ENCODE peak calls at places on chromosomes 13 and 19, in eight cellular contexts. One of them, this sample, is unnamed.

GRCh38 chr19:5308471-5309437 is 31.9 kb downstream of the PTPRS start:
- DNase-seq in sigmoid colon: peak
- DNase-seq in transverse colon: peak
- DNase-seq in GM12878: no peak
- DNase-seq in A549: no peak
- DNase-seq in stomach: peak
- DNase-seq in tibial nerve: peak
- DNase-seq in H1: no peak
- DNase-seq in this sample: no peak

GRCh38 chr13:41137241-41137640 is 4.6 kb upstream of the KBTBD6 start:
- DNase-seq in A549: no peak
- DNase-seq in sigmoid colon: no peak
- DNase-seq in transverse colon: no peak
- DNase-seq in tibial nerve: no peak
- DNase-seq in H1: no peak
- DNase-seq in GM12878: no peak
- DNase-seq in stomach: no peak
- DNase-seq in this sample: no peak

GRCh38 chr13:83085186-83085900 is 796.9 kb downstream of the SLITRK1 start:
- DNase-seq in GM12878: no peak
- DNase-seq in sigmoid colon: no peak
- DNase-seq in A549: no peak
- DNase-seq in tibial nerve: no peak
- DNase-seq in transverse colon: no peak
- DNase-seq in H1: no peak
- DNase-seq in stomach: no peak
- DNase-seq in this sample: no peak

GRCh38 chr19:4609878-4610511 is 29.3 kb upstream of the TNFAIP8L1 start:
- DNase-seq in tibial nerve: no peak
- DNase-seq in sigmoid colon: no peak
- DNase-seq in GM12878: no peak
- DNase-seq in A549: no peak
- DNase-seq in stomach: no peak
- DNase-seq in transverse colon: no peak
- DNase-seq in H1: peak
- DNase-seq in this sample: no peak

GRCh38 chr19:29491995-29492577 is 33.7 kb upstream of the VSTM2B start:
- DNase-seq in H1: peak
- DNase-seq in tibial nerve: no peak
- DNase-seq in stomach: no peak
- DNase-seq in GM12878: no peak
- DNase-seq in transverse colon: no peak
- DNase-seq in A549: no peak
- DNase-seq in sigmoid colon: peak
- DNase-seq in this sample: no peak

GRCh38 chr13:21683034-21683733 is 12.3 kb downstream of the FGF9 start:
- DNase-seq in sigmoid colon: no peak
- DNase-seq in transverse colon: no peak
- DNase-seq in H1: no peak
- DNase-seq in A549: no peak
- DNase-seq in GM12878: no peak
- DNase-seq in tibial nerve: no peak
- DNase-seq in stomach: no peak
- DNase-seq in this sample: no peak

GRCh38 chr19:33063356-33064116 is 1.2 kb downstream of the RHPN2 start:
- DNase-seq in tibial nerve: no peak
- DNase-seq in H1: peak
- DNase-seq in GM12878: no peak
- DNase-seq in sigmoid colon: no peak
- DNase-seq in stomach: peak
- DNase-seq in A549: peak
- DNase-seq in transverse colon: peak
- DNase-seq in this sample: no peak

GRCh38 chr13:112711528-112712265 is 21.9 kb downstream of the ATP11A start:
- DNase-seq in sigmoid colon: peak
- DNase-seq in GM12878: no peak
- DNase-seq in tibial nerve: peak
- DNase-seq in A549: peak
- DNase-seq in transverse colon: peak
- DNase-seq in H1: peak
- DNase-seq in stomach: peak
- DNase-seq in this sample: peak

GRCh38 chr13:110615322-110616102 is at the start of gene NAXD:
- DNase-seq in transverse colon: peak
- DNase-seq in sigmoid colon: peak
- DNase-seq in GM12878: peak
- DNase-seq in tibial nerve: peak
- DNase-seq in H1: peak
- DNase-seq in A549: peak
- DNase-seq in stomach: peak
- DNase-seq in this sample: peak

GRCh38 chr13:99150575-99151370 is 49.9 kb upstream of the UBAC2 start:
- DNase-seq in H1: no peak
- DNase-seq in stomach: no peak
- DNase-seq in GM12878: no peak
- DNase-seq in sigmoid colon: no peak
- DNase-seq in tibial nerve: no peak
- DNase-seq in A549: peak
- DNase-seq in transverse colon: no peak
- DNase-seq in this sample: no peak

GRCh38 chr13:83515267-83515666 is 367.0 kb downstream of the SLITRK1 start:
- DNase-seq in stomach: no peak
- DNase-seq in GM12878: no peak
- DNase-seq in tibial nerve: no peak
- DNase-seq in A549: peak
- DNase-seq in transverse colon: no peak
- DNase-seq in sigmoid colon: no peak
- DNase-seq in H1: no peak
- DNase-seq in this sample: no peak

GRCh38 chr13:67238861-67239260 is 8.7 kb upstream of the PCDH9 start:
- DNase-seq in H1: no peak
- DNase-seq in GM12878: no peak
- DNase-seq in sigmoid colon: no peak
- DNase-seq in A549: no peak
- DNase-seq in stomach: no peak
- DNase-seq in transverse colon: no peak
- DNase-seq in tibial nerve: no peak
- DNase-seq in this sample: no peak

GRCh38 chr13:67232384-67232783 is 2.2 kb upstream of the PCDH9 start:
- DNase-seq in sigmoid colon: no peak
- DNase-seq in A549: no peak
- DNase-seq in stomach: no peak
- DNase-seq in GM12878: no peak
- DNase-seq in H1: no peak
- DNase-seq in tibial nerve: no peak
- DNase-seq in transverse colon: no peak
- DNase-seq in this sample: no peak

GRCh38 chr13:67235265-67235664 is 5.1 kb upstream of the PCDH9 start:
- DNase-seq in GM12878: no peak
- DNase-seq in tibial nerve: no peak
- DNase-seq in transverse colon: no peak
- DNase-seq in stomach: no peak
- DNase-seq in sigmoid colon: no peak
- DNase-seq in H1: no peak
- DNase-seq in A549: no peak
- DNase-seq in this sample: no peak

GRCh38 chr13:67238277-67238859 is 8.2 kb upstream of the PCDH9 start:
- DNase-seq in GM12878: no peak
- DNase-seq in transverse colon: no peak
- DNase-seq in tibial nerve: no peak
- DNase-seq in stomach: no peak
- DNase-seq in H1: no peak
- DNase-seq in A549: no peak
- DNase-seq in sigmoid colon: no peak
- DNase-seq in this sample: no peak
- TF ChIP-seq EP300 in GM12878: no peak
- TF ChIP-seq EP300 in transverse colon: no peak
- TF ChIP-seq EP300 in tibial nerve: no peak
- TF ChIP-seq EP300 in stomach: no peak
- TF ChIP-seq EP300 in H1: no peak
- TF ChIP-seq EP300 in A549: no peak
- TF ChIP-seq EP300 in sigmoid colon: no peak
- TF ChIP-seq EP300 in this sample: no peak

DNA sequence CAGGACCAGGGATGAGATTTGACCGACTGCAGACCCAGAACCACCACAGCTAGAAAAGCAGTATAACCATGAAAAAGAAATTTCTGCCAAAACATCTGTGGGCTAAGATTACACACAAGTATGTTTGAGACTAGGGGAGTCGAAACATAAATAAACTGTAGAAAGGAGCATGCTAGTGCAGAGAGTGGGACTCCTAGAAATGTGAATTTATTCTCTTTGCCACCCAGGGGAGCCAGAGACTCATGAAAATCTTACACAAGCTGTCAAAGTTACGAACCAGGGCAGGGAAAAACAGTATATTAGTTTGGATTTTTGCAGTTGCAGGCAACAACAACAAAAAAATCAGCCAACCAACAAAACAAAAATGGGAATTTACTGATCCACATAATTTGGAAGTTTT is 12.3 kb upstream of the HSPH1 start:
- DNase-seq in GM12878: no peak
- DNase-seq in H1: no peak
- DNase-seq in stomach: no peak
- DNase-seq in sigmoid colon: no peak
- DNase-seq in A549: no peak
- DNase-seq in tibial nerve: no peak
- DNase-seq in transverse colon: no peak
- DNase-seq in this sample: no peak
- TF ChIP-seq CTCF in GM12878: no peak
- TF ChIP-seq CTCF in H1: no peak
- TF ChIP-seq CTCF in stomach: no peak
- TF ChIP-seq CTCF in sigmoid colon: no peak
- TF ChIP-seq CTCF in A549: peak
- TF ChIP-seq CTCF in tibial nerve: no peak
- TF ChIP-seq CTCF in transverse colon: no peak
- TF ChIP-seq CTCF in this sample: no peak

DNA sequence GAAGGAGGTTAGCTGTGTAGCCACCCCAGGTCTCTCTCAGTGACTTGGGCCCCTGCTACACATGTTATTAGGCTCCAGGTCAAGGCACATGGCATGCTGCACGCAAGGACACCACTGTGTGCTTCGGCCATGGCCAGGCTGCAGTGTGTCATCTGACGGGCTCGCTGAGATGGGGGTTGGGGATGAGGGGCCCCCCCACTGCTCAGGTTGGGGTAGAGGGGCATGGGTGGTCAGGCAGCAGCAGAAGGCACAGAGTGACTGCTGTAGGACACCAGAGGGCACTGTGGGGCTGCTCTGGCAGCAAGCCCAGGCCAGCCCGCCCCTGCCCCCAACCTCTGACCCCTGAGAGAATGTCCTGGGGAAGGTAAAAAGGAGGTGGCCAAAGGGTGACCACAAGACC is 32.2 kb upstream of the ISYNA1 start:
- DNase-seq in GM12878: no peak
- DNase-seq in sigmoid colon: peak
- DNase-seq in stomach: no peak
- DNase-seq in H1: peak
- DNase-seq in tibial nerve: no peak
- DNase-seq in A549: peak
- DNase-seq in transverse colon: no peak
- DNase-seq in this sample: no peak
- TF ChIP-seq EP300 in GM12878: no peak
- TF ChIP-seq EP300 in sigmoid colon: no peak
- TF ChIP-seq EP300 in stomach: no peak
- TF ChIP-seq EP300 in H1: no peak
- TF ChIP-seq EP300 in tibial nerve: no peak
- TF ChIP-seq EP300 in A549: no peak
- TF ChIP-seq EP300 in transverse colon: no peak
- TF ChIP-seq EP300 in this sample: no peak

DNA sequence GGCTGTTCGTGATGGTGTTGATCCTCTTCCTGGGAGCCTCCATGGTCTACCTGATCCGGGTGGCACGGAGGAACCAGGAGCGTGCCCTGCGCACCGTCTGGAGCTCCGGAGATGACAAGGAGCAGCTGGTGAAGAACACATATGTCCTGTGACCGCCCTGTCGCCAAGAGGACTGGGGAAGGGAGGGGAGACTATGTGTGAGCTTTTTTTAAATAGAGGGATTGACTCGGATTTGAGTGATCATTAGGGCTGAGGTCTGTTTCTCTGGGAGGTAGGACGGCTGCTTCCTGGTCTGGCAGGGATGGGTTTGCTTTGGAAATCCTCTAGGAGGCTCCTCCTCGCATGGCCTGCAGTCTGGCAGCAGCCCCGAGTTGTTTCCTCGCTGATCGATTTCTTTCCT is 12.2 kb upstream of the C19orf33 start:
- DNase-seq in GM12878: no peak
- DNase-seq in sigmoid colon: no peak
- DNase-seq in stomach: no peak
- DNase-seq in H1: no peak
- DNase-seq in tibial nerve: no peak
- DNase-seq in A549: no peak
- DNase-seq in transverse colon: no peak
- DNase-seq in this sample: no peak
- TF ChIP-seq CTCF in GM12878: no peak
- TF ChIP-seq CTCF in sigmoid colon: no peak
- TF ChIP-seq CTCF in stomach: no peak
- TF ChIP-seq CTCF in H1: no peak
- TF ChIP-seq CTCF in tibial nerve: no peak
- TF ChIP-seq CTCF in A549: no peak
- TF ChIP-seq CTCF in transverse colon: no peak
- TF ChIP-seq CTCF in this sample: no peak

DNA sequence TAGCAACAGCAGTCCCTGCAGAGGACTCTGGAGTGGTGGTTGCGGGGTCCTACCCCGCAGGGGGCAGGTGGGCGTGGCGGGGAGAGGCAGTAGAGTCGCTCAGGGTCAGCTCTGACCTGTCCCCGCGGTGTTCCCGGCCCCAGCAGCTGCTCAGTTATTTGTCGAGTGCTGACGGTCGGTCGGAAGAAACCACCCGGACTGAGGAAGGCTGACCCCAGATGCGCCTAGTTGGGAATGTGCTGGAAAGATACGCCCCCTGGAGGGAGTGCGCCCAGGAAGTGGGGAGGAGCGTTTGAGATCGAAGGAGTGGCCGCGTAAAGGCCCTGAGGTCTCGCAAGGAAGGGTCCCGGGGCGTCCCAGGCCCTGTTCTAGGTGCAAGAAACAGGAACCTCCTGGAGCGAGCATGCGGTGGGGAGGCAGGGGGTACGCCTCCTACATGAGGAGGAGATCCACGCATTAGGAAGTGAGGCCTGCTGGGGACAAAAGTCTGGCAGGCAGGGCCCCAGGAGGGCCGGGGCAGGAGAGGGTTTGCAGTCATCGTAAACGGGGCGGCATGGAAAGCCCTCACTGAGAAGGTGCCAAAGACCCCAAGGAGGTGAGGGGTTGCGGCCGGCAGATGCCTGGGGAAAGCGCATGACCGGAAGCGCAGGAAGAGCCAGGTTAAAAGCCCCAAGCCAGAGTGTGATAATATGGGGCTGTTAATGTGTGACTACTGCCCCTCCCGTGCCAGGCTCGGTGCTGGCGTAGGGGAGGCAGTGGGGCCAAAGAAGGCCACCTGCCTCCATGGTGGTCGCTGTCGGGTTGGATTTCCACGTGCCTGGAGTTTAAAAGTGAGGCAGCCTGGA is 9.1 kb downstream of the CCDC8 start:
- DNase-seq in stomach: peak
- DNase-seq in tibial nerve: no peak
- DNase-seq in A549: peak
- DNase-seq in sigmoid colon: peak
- DNase-seq in transverse colon: peak
- DNase-seq in H1: peak
- DNase-seq in GM12878: no peak
- DNase-seq in this sample: no peak
- TF ChIP-seq EP300 in stomach: no peak
- TF ChIP-seq EP300 in tibial nerve: no peak
- TF ChIP-seq EP300 in A549: no peak
- TF ChIP-seq EP300 in sigmoid colon: no peak
- TF ChIP-seq EP300 in transverse colon: no peak
- TF ChIP-seq EP300 in H1: no peak
- TF ChIP-seq EP300 in GM12878: no peak
- TF ChIP-seq EP300 in this sample: no peak